ENCODE peak calls at places on chromosome 17, in ten cellular contexts. One of them, this sample, is unnamed.

GRCh38 chr17:27466748-27467375 is 10.6 kb downstream of the KSR1 start:
- DNase-seq in H9: no peak
- DNase-seq in PC-3: no peak
- DNase-seq in CD4-positive, alpha-beta T cell: peak; percentile 27
- DNase-seq in fibroblast of pulmonary artery: no peak
- DNase-seq in AG09309: no peak
- DNase-seq in nephron progenitor cell: no peak
- DNase-seq in A673: no peak
- DNase-seq in glutamatergic neuron: no peak
- DNase-seq in MCF 10A: no peak
- DNase-seq in this sample: no peak

GRCh38 chr17:82400830-82401229 is 17.3 kb upstream of the HEXD start:
- DNase-seq in H9: no peak
- DNase-seq in PC-3: no peak
- DNase-seq in CD4-positive, alpha-beta T cell: peak; percentile 32
- DNase-seq in fibroblast of pulmonary artery: no peak
- DNase-seq in AG09309: no peak
- DNase-seq in nephron progenitor cell: no peak
- DNase-seq in A673: no peak
- DNase-seq in glutamatergic neuron: no peak
- DNase-seq in MCF 10A: no peak
- DNase-seq in this sample: no peak

GRCh38 chr17:6452471-6453266 is 8.4 kb downstream of the PIMREG start:
- DNase-seq in H9: no peak
- DNase-seq in PC-3: no peak
- DNase-seq in CD4-positive, alpha-beta T cell: no peak
- DNase-seq in fibroblast of pulmonary artery: no peak
- DNase-seq in AG09309: no peak
- DNase-seq in nephron progenitor cell: no peak
- DNase-seq in A673: no peak
- DNase-seq in glutamatergic neuron: no peak
- DNase-seq in MCF 10A: no peak
- DNase-seq in this sample: no peak

GRCh38 chr17:59378621-59379194 is 47.3 kb downstream of the YPEL2 start:
- DNase-seq in H9: no peak
- DNase-seq in PC-3: no peak
- DNase-seq in CD4-positive, alpha-beta T cell: no peak
- DNase-seq in fibroblast of pulmonary artery: peak; percentile 91
- DNase-seq in AG09309: peak; percentile 42
- DNase-seq in nephron progenitor cell: no peak
- DNase-seq in A673: no peak
- DNase-seq in glutamatergic neuron: no peak
- DNase-seq in MCF 10A: peak; percentile 12
- DNase-seq in this sample: no peak

GRCh38 chr17:32285770-32286517 is 20.3 kb downstream of the RHBDL3 start:
- DNase-seq in H9: no peak
- DNase-seq in PC-3: no peak
- DNase-seq in CD4-positive, alpha-beta T cell: no peak
- DNase-seq in fibroblast of pulmonary artery: no peak
- DNase-seq in AG09309: no peak
- DNase-seq in nephron progenitor cell: peak; percentile 18
- DNase-seq in A673: no peak
- DNase-seq in glutamatergic neuron: no peak
- DNase-seq in MCF 10A: no peak
- DNase-seq in this sample: no peak

GRCh38 chr17:57048096-57048495 is 37.0 kb upstream of the AKAP1 start:
- DNase-seq in H9: no peak
- DNase-seq in PC-3: no peak
- DNase-seq in CD4-positive, alpha-beta T cell: no peak
- DNase-seq in fibroblast of pulmonary artery: no peak
- DNase-seq in AG09309: no peak
- DNase-seq in nephron progenitor cell: no peak
- DNase-seq in A673: no peak
- DNase-seq in glutamatergic neuron: no peak
- DNase-seq in MCF 10A: no peak
- DNase-seq in this sample: no peak

GRCh38 chr17:50560931-50561750 is 626 bp downstream of the CACNA1G start:
- DNase-seq in H9: peak; percentile 51
- DNase-seq in PC-3: no peak
- DNase-seq in CD4-positive, alpha-beta T cell: no peak
- DNase-seq in fibroblast of pulmonary artery: no peak
- DNase-seq in AG09309: no peak
- DNase-seq in nephron progenitor cell: peak; percentile 55
- DNase-seq in A673: no peak
- DNase-seq in glutamatergic neuron: no peak
- DNase-seq in MCF 10A: no peak
- DNase-seq in this sample: no peak

GRCh38 chr17:65389956-65390355 is 171.5 kb downstream of the AXIN2 start:
- DNase-seq in H9: no peak
- DNase-seq in PC-3: peak; percentile 97
- DNase-seq in CD4-positive, alpha-beta T cell: no peak
- DNase-seq in fibroblast of pulmonary artery: peak; percentile 17
- DNase-seq in AG09309: peak; percentile 34
- DNase-seq in nephron progenitor cell: no peak
- DNase-seq in A673: peak; percentile 33
- DNase-seq in glutamatergic neuron: no peak
- DNase-seq in MCF 10A: peak; percentile 33
- DNase-seq in this sample: no peak

GRCh38 chr17:77769215-77769614 is 189.3 kb upstream of the TNRC6C start:
- DNase-seq in H9: no peak
- DNase-seq in PC-3: peak; percentile 26
- DNase-seq in CD4-positive, alpha-beta T cell: no peak
- DNase-seq in fibroblast of pulmonary artery: no peak
- DNase-seq in AG09309: no peak
- DNase-seq in nephron progenitor cell: no peak
- DNase-seq in A673: no peak
- DNase-seq in glutamatergic neuron: no peak
- DNase-seq in MCF 10A: no peak
- DNase-seq in this sample: no peak

GRCh38 chr17:36756695-36757094 is 155.3 kb downstream of the MRM1 start:
- DNase-seq in H9: no peak
- DNase-seq in PC-3: no peak
- DNase-seq in CD4-positive, alpha-beta T cell: no peak
- DNase-seq in fibroblast of pulmonary artery: no peak
- DNase-seq in AG09309: no peak
- DNase-seq in nephron progenitor cell: no peak
- DNase-seq in A673: no peak
- DNase-seq in glutamatergic neuron: no peak
- DNase-seq in MCF 10A: no peak
- DNase-seq in this sample: no peak

GRCh38 chr17:36752096-36752888 is 150.9 kb downstream of the MRM1 start:
- DNase-seq in H9: no peak
- DNase-seq in PC-3: no peak
- DNase-seq in CD4-positive, alpha-beta T cell: no peak
- DNase-seq in fibroblast of pulmonary artery: no peak
- DNase-seq in AG09309: no peak
- DNase-seq in nephron progenitor cell: no peak
- DNase-seq in A673: no peak
- DNase-seq in glutamatergic neuron: no peak
- DNase-seq in MCF 10A: no peak
- DNase-seq in this sample: no peak

GRCh38 chr17:36750316-36750885 is 149.0 kb downstream of the MRM1 start:
- DNase-seq in H9: no peak
- DNase-seq in PC-3: no peak
- DNase-seq in CD4-positive, alpha-beta T cell: no peak
- DNase-seq in fibroblast of pulmonary artery: no peak
- DNase-seq in AG09309: no peak
- DNase-seq in nephron progenitor cell: no peak
- DNase-seq in A673: no peak
- DNase-seq in glutamatergic neuron: no peak
- DNase-seq in MCF 10A: no peak
- DNase-seq in this sample: no peak

GRCh38 chr17:36760425-36760824 is 159.0 kb downstream of the MRM1 start:
- DNase-seq in H9: no peak
- DNase-seq in PC-3: no peak
- DNase-seq in CD4-positive, alpha-beta T cell: no peak
- DNase-seq in fibroblast of pulmonary artery: no peak
- DNase-seq in AG09309: no peak
- DNase-seq in nephron progenitor cell: no peak
- DNase-seq in A673: no peak
- DNase-seq in glutamatergic neuron: no peak
- DNase-seq in MCF 10A: no peak
- DNase-seq in this sample: no peak

GRCh38 chr17:36755586-36755985 is 154.2 kb downstream of the MRM1 start:
- DNase-seq in H9: peak; percentile 87
- DNase-seq in PC-3: peak; percentile 46
- DNase-seq in CD4-positive, alpha-beta T cell: peak; percentile 22
- DNase-seq in fibroblast of pulmonary artery: peak; percentile 4
- DNase-seq in AG09309: no peak
- DNase-seq in nephron progenitor cell: no peak
- DNase-seq in A673: peak; percentile 6
- DNase-seq in glutamatergic neuron: no peak
- DNase-seq in MCF 10A: peak; percentile 35
- DNase-seq in this sample: no peak
- TF ChIP-seq CTCF in H9: peak; percentile 76
- TF ChIP-seq CTCF in PC-3: peak; percentile 50
- TF ChIP-seq CTCF in CD4-positive, alpha-beta T cell: peak; percentile 53
- TF ChIP-seq CTCF in fibroblast of pulmonary artery: peak; percentile 36
- TF ChIP-seq CTCF in AG09309: peak; percentile 31
- TF ChIP-seq CTCF in nephron progenitor cell: peak; percentile 22
- TF ChIP-seq CTCF in A673: peak; percentile 43
- TF ChIP-seq CTCF in glutamatergic neuron: no peak
- TF ChIP-seq CTCF in MCF 10A: peak; percentile 23
- TF ChIP-seq CTCF in this sample: peak; percentile 62

GRCh38 chr17:34527908-34528470 is 51.4 kb upstream of the TMEM132E start:
- DNase-seq in H9: peak; percentile 82
- DNase-seq in PC-3: no peak
- DNase-seq in CD4-positive, alpha-beta T cell: no peak
- DNase-seq in fibroblast of pulmonary artery: no peak
- DNase-seq in AG09309: no peak
- DNase-seq in nephron progenitor cell: no peak
- DNase-seq in A673: no peak
- DNase-seq in glutamatergic neuron: peak; percentile 61
- DNase-seq in MCF 10A: no peak
- DNase-seq in this sample: no peak
- TF ChIP-seq CTCF in H9: peak; percentile 86
- TF ChIP-seq CTCF in PC-3: peak; percentile 29
- TF ChIP-seq CTCF in CD4-positive, alpha-beta T cell: no peak
- TF ChIP-seq CTCF in fibroblast of pulmonary artery: no peak
- TF ChIP-seq CTCF in AG09309: no peak
- TF ChIP-seq CTCF in nephron progenitor cell: no peak
- TF ChIP-seq CTCF in A673: peak; percentile 21
- TF ChIP-seq CTCF in glutamatergic neuron: peak; percentile 74
- TF ChIP-seq CTCF in MCF 10A: no peak
- TF ChIP-seq CTCF in this sample: peak; percentile 47

GRCh38 chr17:10048951-10049350 is 143.9 kb upstream of the RCVRN start:
- DNase-seq in H9: no peak
- DNase-seq in PC-3: no peak
- DNase-seq in CD4-positive, alpha-beta T cell: no peak
- DNase-seq in fibroblast of pulmonary artery: no peak
- DNase-seq in AG09309: no peak
- DNase-seq in nephron progenitor cell: no peak
- DNase-seq in A673: no peak
- DNase-seq in glutamatergic neuron: no peak
- DNase-seq in MCF 10A: no peak
- DNase-seq in this sample: no peak

GRCh38 chr17:10050597-10051101 is 145.6 kb upstream of the RCVRN start:
- DNase-seq in H9: no peak
- DNase-seq in PC-3: no peak
- DNase-seq in CD4-positive, alpha-beta T cell: no peak
- DNase-seq in fibroblast of pulmonary artery: peak; percentile 22
- DNase-seq in AG09309: no peak
- DNase-seq in nephron progenitor cell: no peak
- DNase-seq in A673: no peak
- DNase-seq in glutamatergic neuron: no peak
- DNase-seq in MCF 10A: no peak
- DNase-seq in this sample: no peak

GRCh38 chr17:10046259-10046658 is 141.2 kb upstream of the RCVRN start:
- DNase-seq in H9: no peak
- DNase-seq in PC-3: no peak
- DNase-seq in CD4-positive, alpha-beta T cell: no peak
- DNase-seq in fibroblast of pulmonary artery: no peak
- DNase-seq in AG09309: no peak
- DNase-seq in nephron progenitor cell: no peak
- DNase-seq in A673: no peak
- DNase-seq in glutamatergic neuron: no peak
- DNase-seq in MCF 10A: no peak
- DNase-seq in this sample: no peak

GRCh38 chr17:10051112-10051511 is 146.0 kb upstream of the RCVRN start:
- DNase-seq in H9: no peak
- DNase-seq in PC-3: no peak
- DNase-seq in CD4-positive, alpha-beta T cell: no peak
- DNase-seq in fibroblast of pulmonary artery: no peak
- DNase-seq in AG09309: no peak
- DNase-seq in nephron progenitor cell: no peak
- DNase-seq in A673: no peak
- DNase-seq in glutamatergic neuron: no peak
- DNase-seq in MCF 10A: no peak
- DNase-seq in this sample: no peak

DNA sequence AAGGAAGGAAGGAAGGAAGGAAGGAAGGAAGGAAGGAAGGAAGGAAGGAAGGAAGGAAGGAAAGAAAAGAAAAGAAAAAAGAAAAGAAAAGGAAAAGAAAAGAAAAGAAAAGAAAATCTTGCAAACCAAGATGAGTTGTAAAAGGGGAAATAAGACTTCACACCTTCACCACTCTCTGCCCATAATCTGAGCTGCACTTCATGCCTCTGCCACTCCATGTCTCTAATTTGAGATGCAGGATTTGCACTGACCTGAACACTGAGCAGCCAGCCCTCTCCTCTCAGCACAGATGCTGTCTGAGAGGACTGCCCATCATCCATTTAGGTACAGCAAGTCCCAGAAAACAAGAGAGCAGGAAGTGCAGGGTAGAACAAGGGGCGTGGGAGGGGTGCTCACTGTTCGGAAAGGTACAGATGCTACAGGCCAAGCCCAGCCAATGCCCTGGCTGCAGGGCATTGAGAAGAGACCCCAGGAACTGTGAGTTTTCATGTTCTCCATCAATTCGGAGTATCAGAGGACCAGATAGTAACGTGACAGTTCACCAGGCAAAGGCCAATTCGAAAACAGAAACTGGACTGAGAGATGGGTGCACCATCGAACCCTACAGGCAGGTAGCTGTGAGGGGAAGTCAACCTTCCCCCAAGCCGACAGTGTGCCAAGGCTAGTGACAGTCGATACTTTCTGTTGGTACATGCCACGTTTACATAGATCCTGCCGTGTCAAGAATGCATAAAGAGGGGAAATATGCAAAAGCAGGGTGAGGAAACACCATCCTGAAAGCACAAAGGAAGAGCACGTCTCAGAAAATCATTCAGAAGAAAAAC is 141.9 kb upstream of the RCVRN start:
- DNase-seq in H9: no peak
- DNase-seq in PC-3: no peak
- DNase-seq in CD4-positive, alpha-beta T cell: no peak
- DNase-seq in fibroblast of pulmonary artery: no peak
- DNase-seq in AG09309: no peak
- DNase-seq in nephron progenitor cell: no peak
- DNase-seq in A673: no peak
- DNase-seq in glutamatergic neuron: no peak
- DNase-seq in MCF 10A: no peak
- DNase-seq in this sample: no peak
- TF ChIP-seq CTCF in H9: no peak
- TF ChIP-seq CTCF in PC-3: no peak
- TF ChIP-seq CTCF in CD4-positive, alpha-beta T cell: no peak
- TF ChIP-seq CTCF in fibroblast of pulmonary artery: no peak
- TF ChIP-seq CTCF in AG09309: no peak
- TF ChIP-seq CTCF in nephron progenitor cell: no peak
- TF ChIP-seq CTCF in A673: no peak
- TF ChIP-seq CTCF in glutamatergic neuron: no peak
- TF ChIP-seq CTCF in MCF 10A: no peak
- TF ChIP-seq CTCF in this sample: no peak

DNA sequence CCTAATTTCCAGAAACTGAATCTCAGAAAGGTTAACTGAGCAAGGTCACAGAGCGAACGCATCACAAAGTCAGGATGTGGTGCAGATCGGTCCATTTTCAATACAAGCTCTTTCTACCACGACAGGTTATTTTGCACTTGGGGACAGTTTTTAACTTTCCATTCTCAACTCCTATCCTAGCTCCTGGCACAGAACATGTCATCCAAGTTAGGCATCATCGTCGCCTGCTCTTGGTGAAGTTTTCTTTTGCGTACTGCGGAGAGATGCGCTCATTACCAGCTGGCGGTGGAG is 15.5 kb upstream of the ERN1 start:
- DNase-seq in H9: no peak
- DNase-seq in PC-3: no peak
- DNase-seq in CD4-positive, alpha-beta T cell: no peak
- DNase-seq in fibroblast of pulmonary artery: no peak
- DNase-seq in AG09309: no peak
- DNase-seq in nephron progenitor cell: no peak
- DNase-seq in A673: no peak
- DNase-seq in glutamatergic neuron: no peak
- DNase-seq in MCF 10A: no peak
- DNase-seq in this sample: no peak
- TF ChIP-seq CTCF in H9: no peak
- TF ChIP-seq CTCF in PC-3: no peak
- TF ChIP-seq CTCF in CD4-positive, alpha-beta T cell: no peak
- TF ChIP-seq CTCF in fibroblast of pulmonary artery: no peak
- TF ChIP-seq CTCF in AG09309: no peak
- TF ChIP-seq CTCF in nephron progenitor cell: no peak
- TF ChIP-seq CTCF in A673: no peak
- TF ChIP-seq CTCF in glutamatergic neuron: no peak
- TF ChIP-seq CTCF in MCF 10A: no peak
- TF ChIP-seq CTCF in this sample: no peak

This sample was measured in type B pancreatic cell.